ENCODE peak calls at places on chromosomes 1 and 21, in seven cellular contexts. N is dorsolateral prefrontal cortex, H is AG09309, U is foreskin fibroblast, A is Peyer's patch, K is endothelial cell, G is mucosa of descending colon. E is an unnamed sample.

GRCh38 chr1:227891223-227891954 is 56.3 kb downstream of the WNT9A start:
- DNase-seq in N (no peak), H (no peak), U (no peak), A (peak; percentile 43), K (no peak), G (peak; percentile 36), E (no peak)

GRCh38 chr21:19463966-19464365 is 1060.4 kb upstream of the TMPRSS15 start:
- DNase-seq in N (no peak), H (no peak), U (no peak), A (no peak), K (no peak), G (no peak), E (no peak)

GRCh38 chr21:34968414-34969333 is 80.4 kb downstream of the RUNX1 start:
- DNase-seq in N (no peak), H (no peak), U (no peak), A (no peak), K (no peak), G (no peak), E (peak; percentile 70)

GRCh38 chr21:27168084-27168483 is 201.2 kb upstream of the ADAMTS5 start:
- DNase-seq in N (no peak), H (no peak), U (no peak), A (no peak), K (no peak), G (no peak), E (no peak)

GRCh38 chr1:204344665-204345064 is 15.1 kb downstream of the PLEKHA6 start:
- DNase-seq in N (no peak), H (no peak), U (no peak), A (no peak), K (no peak), G (no peak), E (no peak)

GRCh38 chr1:178006043-178006442 is 36.2 kb upstream of the SEC16B start:
- DNase-seq in N (no peak), H (no peak), U (no peak), A (no peak), K (no peak), G (no peak), E (no peak)

GRCh38 chr21:14533555-14534400 is 12.3 kb downstream of the SAMSN1 start:
- DNase-seq in N (no peak), H (no peak), U (no peak), A (no peak), K (no peak), G (no peak), E (no peak)

GRCh38 chr1:37474697-37475379 is 458 bp downstream of the ZC3H12A start:
- DNase-seq in N (no peak), H (no peak), U (no peak), A (peak; percentile 56), K (no peak), G (no peak), E (no peak)

GRCh38 chr1:234381699-234382555 is 8.7 kb downstream of the COA6 start:
- DNase-seq in N (no peak), H (no peak), U (no peak), A (no peak), K (no peak), G (no peak), E (no peak)

GRCh38 chr1:110605446-110605845 is 712 bp downstream of the KCNA2 start:
- DNase-seq in N (peak; percentile 14), H (no peak), U (no peak), A (no peak), K (no peak), G (no peak), E (no peak)

GRCh38 chr1:162629077-162629637 is 3.1 kb upstream of the DDR2 start:
- DNase-seq in N (no peak), H (no peak), U (no peak), A (no peak), K (no peak), G (no peak), E (no peak)

GRCh38 chr1:21338568-21339401 is 48.5 kb upstream of the ECE1 start:
- DNase-seq in N (no peak), H (no peak), U (no peak), A (peak; percentile 77), K (no peak), G (peak; percentile 84), E (no peak)

GRCh38 chr21:40793057-40793456 is 53.9 kb downstream of the DSCAM start:
- DNase-seq in N (no peak), H (no peak), U (no peak), A (no peak), K (no peak), G (no peak), E (no peak)

GRCh38 chr1:9755441-9755995 is 68.2 kb downstream of the CLSTN1 start:
- DNase-seq in N (no peak), H (no peak), U (no peak), A (no peak), K (no peak), G (no peak), E (no peak)

GRCh38 chr1:8472668-8473067 is 154.8 kb downstream of the SLC45A1 start:
- DNase-seq in N (no peak), H (no peak), U (no peak), A (no peak), K (no peak), G (no peak), E (no peak)

GRCh38 chr1:185066181-185066580 is 20.8 kb downstream of the RNF2 start:
- DNase-seq in N (no peak), H (no peak), U (no peak), A (no peak), K (no peak), G (no peak), E (no peak)

GRCh38 chr1:228986093-228986904 is 251.0 kb downstream of the RHOU start:
- DNase-seq in N (peak; percentile 49), H (no peak), U (no peak), A (no peak), K (no peak), G (no peak), E (no peak)

GRCh38 chr1:99266731-99267130 is 2.4 kb downstream of the PLPPR4 start:
- DNase-seq in N (no peak), H (peak; percentile 86), U (peak; percentile 56), A (no peak), K (no peak), G (no peak), E (no peak)

GRCh38 chr1:153882296-153882912 is 40.4 kb downstream of the GATAD2B start:
- DNase-seq in N (no peak), H (no peak), U (no peak), A (no peak), K (no peak), G (no peak), E (no peak)

GRCh38 chr1:156385534-156386031 is 16.6 kb downstream of the RHBG start:
- DNase-seq in N (peak; percentile 82), H (peak; percentile 21), U (peak; percentile 51), A (peak; percentile 82), K (peak; percentile 67), G (no peak), E (peak; percentile 60)

GRCh38 chr21:25560151-25560783 is 47.0 kb downstream of the MRPL39 start:
- DNase-seq in N (no peak), H (no peak), U (no peak), A (no peak), K (no peak), G (no peak), E (no peak)
- TF ChIP-seq CTCF in N (no peak), H (no peak), U (no peak), A (no peak), K (no peak), G (no peak), E (no peak)

GRCh38 chr1:2407166-2407990 is 5.0 kb downstream of the PEX10 start:
- DNase-seq in N (no peak), H (no peak), U (no peak), A (no peak), K (no peak), G (no peak), E (no peak)

GRCh38 chr1:2404890-2405511 is 7.4 kb downstream of the PEX10 start:
- DNase-seq in N (no peak), H (no peak), U (no peak), A (no peak), K (no peak), G (no peak), E (no peak)

GRCh38 chr1:2405588-2406295 is 6.6 kb downstream of the PEX10 start:
- DNase-seq in N (no peak), H (no peak), U (no peak), A (no peak), K (no peak), G (no peak), E (no peak)

GRCh38 chr1:2407991-2408275 is 4.4 kb downstream of the PEX10 start:
- DNase-seq in N (no peak), H (no peak), U (no peak), A (no peak), K (no peak), G (no peak), E (no peak)

GRCh38 chr1:2406451-2407041 is 5.8 kb downstream of the PEX10 start:
- DNase-seq in N (no peak), H (no peak), U (no peak), A (no peak), K (no peak), G (no peak), E (no peak)
- TF ChIP-seq CTCF in N (no peak), H (peak; percentile 14), U (no peak), A (no peak), K (no peak), G (no peak), E (no peak)

GRCh38 chr21:18041012-18041411 is 203.6 kb upstream of the CHODL start:
- DNase-seq in N (no peak), H (no peak), U (no peak), A (no peak), K (peak; percentile 29), G (no peak), E (no peak)
- TF ChIP-seq CTCF in N (peak; percentile 25), H (no peak), U (no peak), A (peak; percentile 14), K (no peak), G (no peak), E (no peak)

DNA sequence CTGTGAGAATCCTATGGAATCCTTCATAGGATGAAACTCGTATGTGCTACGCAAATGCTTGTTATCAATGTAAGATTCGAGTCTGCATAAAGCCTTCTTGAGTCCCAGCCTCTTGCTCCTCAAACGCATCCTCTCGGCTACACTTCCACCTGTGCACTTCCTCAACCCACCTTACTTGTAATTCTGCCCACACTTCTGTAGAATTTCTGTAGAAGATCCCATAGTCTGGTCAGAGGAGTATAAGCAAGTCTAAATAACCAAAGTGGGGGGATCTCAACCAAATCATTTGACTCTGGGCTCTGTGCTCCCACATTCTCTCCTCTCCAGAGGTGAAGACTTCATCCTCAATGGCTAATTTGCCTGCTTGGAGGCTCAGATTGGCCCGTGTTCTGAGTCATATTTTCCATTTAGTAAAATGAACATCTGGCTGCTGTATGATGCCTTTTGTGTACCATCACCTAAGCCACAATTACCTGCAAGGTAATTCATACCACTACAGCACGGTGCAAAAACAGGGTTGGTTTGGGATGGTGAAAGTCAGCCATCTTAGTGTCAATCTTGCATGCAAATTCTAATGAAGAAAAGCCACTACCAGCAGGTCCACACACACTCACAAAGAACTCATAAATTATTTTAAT is 63.2 kb downstream of the ITPKB start:
- DNase-seq in N (no peak), H (no peak), U (no peak), A (peak; percentile 49), K (no peak), G (no peak), E (no peak)
- TF ChIP-seq CTCF in N (no peak), H (no peak), U (no peak), A (no peak), K (no peak), G (no peak), E (no peak)

GRCh38 chr1:101996830-101997485 is at the start of gene OLFM3:
- DNase-seq in N (peak; percentile 51), H (no peak), U (no peak), A (no peak), K (peak; percentile 80), G (peak; percentile 34), E (no peak)
- TF ChIP-seq CTCF in N (no peak), H (no peak), U (no peak), A (no peak), K (no peak), G (no peak), E (no peak)

GRCh38 chr1:30322859-30323257 is 400.5 kb downstream of the MATN1 start:
- DNase-seq in N (no peak), H (no peak), U (no peak), A (no peak), K (no peak), G (no peak), E (no peak)
- TF ChIP-seq CTCF in N (no peak), H (no peak), U (no peak), A (no peak), K (no peak), G (no peak), E (no peak)